ENCODE peak calls at places on chromosomes 13 and 19, in four cellular contexts. Q is CD4-positive, CD25-positive, alpha-beta regulatory T cell; B is right atrium auricular region; A is tibial artery. M is an unnamed sample.

GRCh38 chr13:23947893-23948292 is 50.6 kb upstream of the C1QTNF9B start:
- DNase-seq in Q (no peak), B (no peak), A (no peak), M (no peak)

GRCh38 chr13:95641291-95641811 is 3.2 kb downstream of the DZIP1 start:
- DNase-seq in Q (no peak), B (no peak), A (no peak), M (no peak)

GRCh38 chr19:16447015-16447384 is 24.8 kb downstream of the EPS15L1 start:
- DNase-seq in Q (no peak), B (peak; percentile 92), A (peak; percentile 92), M (no peak)

GRCh38 chr13:19606152-19606551 is 27.3 kb upstream of the MPHOSPH8 start:
- DNase-seq in Q (no peak), B (no peak), A (no peak), M (no peak)

GRCh38 chr13:50200988-50201387 is 185.7 kb downstream of the KCNRG start:
- DNase-seq in Q (no peak), B (no peak), A (no peak), M (no peak)

GRCh38 chr19:3120611-3121231 is 15.1 kb upstream of the GNA15 start:
- DNase-seq in Q (no peak), B (no peak), A (no peak), M (no peak)

GRCh38 chr13:100895656-100896055 is 221.1 kb upstream of the TMTC4 start:
- DNase-seq in Q (no peak), B (no peak), A (no peak), M (no peak)

GRCh38 chr13:113947321-113948033 is 26.4 kb downstream of the C13orf46 start:
- DNase-seq in Q (no peak), B (no peak), A (peak; percentile 86), M (no peak)

GRCh38 chr13:91572944-91573535 is 174.6 kb downstream of the GPC5 start:
- DNase-seq in Q (no peak), B (no peak), A (no peak), M (no peak)

GRCh38 chr13:28750187-28751045 is 31.6 kb upstream of the SLC46A3 start:
- DNase-seq in Q (no peak), B (no peak), A (no peak), M (no peak)

GRCh38 chr13:76630629-76631028 is 255.6 kb downstream of the KCTD12 start:
- DNase-seq in Q (no peak), B (no peak), A (no peak), M (no peak)

GRCh38 chr19:39319892-39320168 is 833 bp downstream of the LRFN1 start:
- DNase-seq in Q (no peak), B (no peak), A (no peak), M (no peak)

GRCh38 chr13:83666126-83666525 is 216.1 kb downstream of the SLITRK1 start:
- DNase-seq in Q (no peak), B (no peak), A (no peak), M (no peak)

GRCh38 chr13:40874138-40874776 is 84.8 kb downstream of the SLC25A15 start:
- DNase-seq in Q (peak; percentile 8), B (no peak), A (no peak), M (no peak)

GRCh38 chr13:114230117-114230516 is 4.6 kb upstream of the CDC16 start:
- DNase-seq in Q (no peak), B (no peak), A (no peak), M (no peak)

GRCh38 chr19:34459614-34460013 is 21.9 kb upstream of the WTIP start:
- DNase-seq in Q (no peak), B (no peak), A (no peak), M (no peak)

GRCh38 chr13:99383511-99383921 is 76.3 kb upstream of the GPR183 start:
- DNase-seq in Q (no peak), B (peak; percentile 40), A (no peak), M (peak; percentile 82)

GRCh38 chr19:45922281-45922680 is 7.7 kb upstream of the NANOS2 start:
- DNase-seq in Q (peak; percentile 33), B (no peak), A (no peak), M (no peak)

GRCh38 chr13:109862627-109863026 is 76.2 kb upstream of the IRS2 start:
- DNase-seq in Q (no peak), B (no peak), A (no peak), M (no peak)

GRCh38 chr19:10888421-10888866 is 17.1 kb downstream of the CARM1 start:
- DNase-seq in Q (no peak), B (no peak), A (no peak), M (no peak)

GRCh38 chr19:38037151-38037611 is 130.2 kb downstream of the SIPA1L3 start:
- DNase-seq in Q (no peak), B (no peak), A (no peak), M (no peak)

GRCh38 chr13:41196011-41196410 is 1.6 kb upstream of the KBTBD7 start:
- DNase-seq in Q (no peak), B (no peak), A (no peak), M (no peak)

GRCh38 chr19:31499826-31500539 is 150.7 kb upstream of the TSHZ3 start:
- DNase-seq in Q (no peak), B (peak; percentile 52), A (no peak), M (no peak)
- H3K4me1 ChIP-seq in Q (no peaks in the 10 kb centered on the region), B (no peaks in the 10 kb centered on the region), A (no peaks in the 10 kb centered on the region), M (no peaks in the 10 kb centered on the region)

DNA sequence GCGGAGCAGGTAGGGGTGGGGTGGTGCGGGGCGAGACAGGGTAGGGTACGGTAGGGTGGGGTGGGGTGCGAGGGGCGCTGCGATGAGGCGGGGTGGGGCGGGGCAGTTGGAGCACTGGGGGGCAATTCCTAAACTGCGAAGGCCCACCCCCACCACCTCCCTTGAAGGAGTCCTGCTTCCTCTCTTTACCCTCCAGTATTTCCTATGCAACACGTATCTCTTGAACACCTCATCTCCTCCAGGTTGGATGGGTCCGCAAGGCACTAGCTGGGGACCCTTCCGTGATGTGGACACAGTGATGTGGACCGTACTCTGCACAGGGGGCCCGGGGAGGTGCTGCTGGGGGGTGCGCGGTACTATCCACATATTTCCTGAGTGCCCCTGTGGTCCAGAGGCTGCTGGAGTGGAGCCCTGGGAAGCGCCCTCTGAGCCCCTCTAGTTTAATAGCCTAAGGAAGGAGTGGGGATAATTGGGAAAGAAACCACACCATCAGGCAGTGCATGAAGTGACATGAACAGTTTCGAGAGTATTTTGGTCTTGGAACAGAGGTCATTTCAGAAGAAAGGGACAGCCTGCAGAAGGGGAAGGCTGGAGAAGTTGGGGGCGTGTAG is 1.1 kb downstream of the IL17D start:
- DNase-seq in Q (no peak), B (no peak), A (no peak), M (no peak)
- H3K27ac ChIP-seq in Q (no peak overlapping the region), B (peak overlapping the region; percentile 49), A (peak overlapping the region; percentile 36), M (peak overlapping the region; percentile 77)

GRCh38 chr19:29671393-29672076 is 6.3 kb downstream of the PLEKHF1 start:
- DNase-seq in Q (peak; percentile 97), B (no peak), A (peak; percentile 67), M (no peak)
- H3K4me1 ChIP-seq in Q (peaks cover 100% of the 10 kb centered on the region), B (peaks cover 89% of the 10 kb centered on the region), A (no peaks in the 10 kb centered on the region), M (peaks cover 87% of the 10 kb centered on the region)

GRCh38 chr19:1807695-1808394 is 4.2 kb downstream of the ATP8B3 start:
- DNase-seq in Q (no peak), B (no peak), A (no peak), M (no peak)

GRCh38 chr19:1810439-1811160 is 1.5 kb downstream of the ATP8B3 start:
- DNase-seq in Q (no peak), B (no peak), A (peak; percentile 67), M (no peak)

GRCh38 chr19:1811472-1811894 is 593 bp downstream of the ATP8B3 start:
- DNase-seq in Q (no peak), B (peak; percentile 86), A (peak; percentile 91), M (no peak)

GRCh38 chr19:1808395-1808731 is 3.7 kb downstream of the ATP8B3 start:
- DNase-seq in Q (no peak), B (no peak), A (no peak), M (no peak)

DNA sequence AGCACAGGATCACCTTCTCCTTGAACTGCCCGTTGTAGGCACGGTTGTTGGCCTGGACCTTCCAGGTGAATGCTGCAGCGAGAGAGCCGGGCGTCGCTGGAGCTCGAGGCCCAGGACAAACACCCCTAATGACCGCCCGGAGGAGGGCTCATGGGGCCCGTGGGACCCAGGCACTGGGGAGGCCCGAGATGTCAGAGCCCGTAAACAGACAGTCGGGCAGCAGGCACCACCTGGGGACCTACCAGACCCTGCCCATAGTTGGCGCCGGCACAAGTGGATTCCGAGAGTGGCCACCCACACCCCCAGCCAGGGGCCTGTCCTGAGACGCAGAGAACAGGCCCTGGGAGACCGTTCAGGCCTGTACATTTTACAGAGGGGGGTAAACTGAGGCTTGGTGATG is 2.4 kb downstream of the ATP8B3 start:
- DNase-seq in Q (no peak), B (no peak), A (no peak), M (no peak)
- H3K27ac ChIP-seq in Q (no peak overlapping the region), B (no peak overlapping the region), A (no peak overlapping the region), M (no peak overlapping the region)

GRCh38 chr19:13040916-13041292 is 45.6 kb downstream of the NFIX start:
- DNase-seq in Q (no peak), B (no peak), A (no peak), M (no peak)

GRCh38 chr19:13037718-13038117 is 42.4 kb downstream of the NFIX start:
- DNase-seq in Q (no peak), B (no peak), A (no peak), M (no peak)

GRCh38 chr19:13040232-13040915 is 45.1 kb downstream of the NFIX start:
- DNase-seq in Q (no peak), B (no peak), A (peak; percentile 87), M (no peak)

GRCh38 chr19:13038306-13039210 is 43.3 kb downstream of the NFIX start:
- DNase-seq in Q (no peak), B (no peak), A (no peak), M (no peak)

DNA sequence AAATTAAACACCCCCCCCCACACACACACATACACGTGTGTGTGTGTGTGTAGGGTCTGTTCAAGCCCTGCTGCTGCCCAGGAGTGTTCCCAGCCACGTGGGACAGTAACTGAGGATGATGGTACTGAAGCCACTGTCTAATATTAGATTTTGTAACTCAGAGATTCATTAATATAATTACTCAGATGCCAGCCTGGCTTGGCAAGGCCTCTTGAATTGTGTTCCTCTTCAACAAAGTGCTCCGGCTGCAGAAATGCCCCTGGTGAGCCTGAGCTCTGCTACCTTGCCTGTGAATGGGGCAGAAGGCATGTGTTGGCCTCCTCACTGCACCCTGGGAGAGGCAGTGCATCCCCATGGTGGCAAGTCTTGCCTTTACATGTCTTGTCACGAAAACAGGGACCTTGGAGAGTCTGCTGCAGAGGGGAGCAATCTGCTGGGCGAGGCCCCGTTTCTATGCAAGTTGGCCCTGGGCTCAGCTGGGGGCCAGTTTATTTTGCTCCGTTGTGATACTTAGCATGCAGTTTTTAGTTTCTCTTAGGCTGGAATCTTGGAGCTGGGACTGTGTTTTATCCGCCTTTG is 44.0 kb downstream of the NFIX start:
- DNase-seq in Q (no peak), B (no peak), A (no peak), M (no peak)
- H3K4me1 ChIP-seq in Q (no peaks in the 10 kb centered on the region), B (peaks cover 95% of the 10 kb centered on the region), A (peaks cover 4% of the 10 kb centered on the region), M (peaks cover 99% of the 10 kb centered on the region)

DNA sequence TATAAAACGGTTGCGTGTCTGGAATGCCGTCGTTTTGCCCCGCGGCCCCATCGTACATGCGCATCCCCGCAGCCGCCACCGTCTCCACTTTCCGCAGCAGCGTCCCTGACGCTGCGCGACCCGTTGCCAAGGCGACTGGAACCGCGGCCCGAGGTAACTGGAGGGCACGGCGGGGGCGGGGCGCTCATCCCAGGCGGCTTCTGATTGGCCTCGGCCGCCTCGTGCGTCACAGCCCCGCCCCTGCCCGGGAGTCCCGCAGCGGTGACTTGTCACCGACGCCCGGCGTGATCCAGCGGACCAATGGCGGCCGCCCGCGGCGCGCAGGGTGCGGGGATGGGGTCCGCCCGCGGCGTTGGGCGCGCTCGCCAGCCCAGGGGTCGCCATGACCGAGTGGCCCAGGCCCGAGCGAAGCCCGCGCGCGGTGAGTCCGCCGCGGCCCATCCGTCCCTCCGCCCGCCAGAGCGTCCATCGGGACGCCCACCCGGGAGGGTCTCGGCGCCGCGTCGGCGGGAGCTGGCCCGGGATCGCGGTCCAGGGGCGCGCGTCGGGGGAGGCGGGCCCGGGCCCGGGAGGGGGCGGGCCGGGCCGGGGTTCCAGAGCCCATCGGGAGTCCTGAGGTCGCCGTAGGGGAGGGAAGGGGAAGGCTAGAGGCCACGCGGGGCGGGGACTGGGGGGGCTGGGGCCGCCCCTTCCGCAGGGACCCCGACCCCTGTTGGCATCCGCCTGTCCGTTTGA is at the start of gene ZSCAN1:
- DNase-seq in Q (no peak), B (peak; percentile 75), A (peak; percentile 75), M (no peak)
- H3K27ac ChIP-seq in Q (no peak within 1 kb of the TSS), B (no peak within 1 kb of the TSS), A (no peak within 1 kb of the TSS), M (no peak within 1 kb of the TSS)